ENCODE peak calls at places on chromosome 14, in six cellular contexts. P is fibroblast of the aortic adventitia, B is mucosa of descending colon, R is adipocyte, V is HTR-8/SVneo, T is body of pancreas. D is an unnamed sample.

GRCh38 chr14:76705214-76705613 is 56.1 kb upstream of the VASH1 start:
- DNase-seq in P (no peak), B (no peak), R (no peak), V (no peak), T (peak), D (no peak)

GRCh38 chr14:96256420-96256819 is 410 bp downstream of the BDKRB1 start:
- DNase-seq in P (peak), B (no peak), R (peak), V (no peak), T (no peak), D (no peak)

GRCh38 chr14:101687756-101688546 is 73.6 kb upstream of the PPP2R5C start:
- DNase-seq in P (no peak), B (no peak), R (no peak), V (no peak), T (no peak), D (no peak)

GRCh38 chr14:49972199-49972671 is 79.4 kb downstream of the ARF6 start:
- DNase-seq in P (peak), B (no peak), R (peak), V (no peak), T (peak), D (no peak)

GRCh38 chr14:64725879-64726584 is 21.8 kb downstream of the PLEKHG3 start:
- DNase-seq in P (no peak), B (no peak), R (no peak), V (no peak), T (no peak), D (no peak)

GRCh38 chr14:101176535-101177205 is 273.1 kb upstream of the RTL1 start:
- DNase-seq in P (no peak), B (no peak), R (no peak), V (no peak), T (no peak), D (no peak)

GRCh38 chr14:106737025-106737424 is 1210.6 kb downstream of the TMEM121 start:
- DNase-seq in P (no peak), B (no peak), R (no peak), V (no peak), T (no peak), D (no peak)

GRCh38 chr14:22887260-22887989 is 4.4 kb downstream of the REM2 start:
- DNase-seq in P (peak), B (peak), R (peak), V (peak), T (peak), D (peak)

GRCh38 chr14:40417777-40418401 is 985.7 kb upstream of the FBXO33 start:
- DNase-seq in P (no peak), B (no peak), R (no peak), V (peak), T (peak), D (peak)

GRCh38 chr14:63717704-63718103 is 10.2 kb downstream of the SGPP1 start:
- DNase-seq in P (peak), B (no peak), R (peak), V (peak), T (no peak), D (peak)

GRCh38 chr14:89123215-89123614 is 293.8 kb downstream of the FOXN3 start:
- DNase-seq in P (no peak), B (no peak), R (no peak), V (no peak), T (no peak), D (no peak)